ENCODE peak calls at places on chromosomes 4 and X, in eight cellular contexts. One of them, this sample, is unnamed.

GRCh38 chr4:144295286-144295995 is 154.9 kb upstream of the GYPA start:
- DNase-seq in AG04450: no peak
- DNase-seq in OCI-LY7: no peak
- DNase-seq in mammary epithelial cell: peak
- DNase-seq in cardiac muscle cell: peak
- DNase-seq in suprapubic skin: no peak
- DNase-seq in fibroblast of lung: no peak
- DNase-seq in colonic mucosa: no peak
- DNase-seq in this sample: no peak

GRCh38 chr4:113919611-113920010 is 59.8 kb downstream of the ARSJ start:
- DNase-seq in AG04450: no peak
- DNase-seq in OCI-LY7: no peak
- DNase-seq in mammary epithelial cell: peak
- DNase-seq in cardiac muscle cell: no peak
- DNase-seq in suprapubic skin: no peak
- DNase-seq in fibroblast of lung: peak
- DNase-seq in colonic mucosa: no peak
- DNase-seq in this sample: no peak

GRCh38 chr4:165361804-165362203 is 17.0 kb upstream of the CPE start:
- DNase-seq in AG04450: no peak
- DNase-seq in OCI-LY7: no peak
- DNase-seq in mammary epithelial cell: no peak
- DNase-seq in cardiac muscle cell: no peak
- DNase-seq in suprapubic skin: no peak
- DNase-seq in fibroblast of lung: no peak
- DNase-seq in colonic mucosa: no peak
- DNase-seq in this sample: no peak

GRCh38 chr4:185183622-185184281 is 20.0 kb downstream of the CFAP97 start:
- DNase-seq in AG04450: peak
- DNase-seq in OCI-LY7: peak
- DNase-seq in mammary epithelial cell: peak
- DNase-seq in cardiac muscle cell: peak
- DNase-seq in suprapubic skin: peak
- DNase-seq in fibroblast of lung: peak
- DNase-seq in colonic mucosa: peak
- DNase-seq in this sample: peak

GRCh38 chr4:81828991-81829390 is 357.3 kb upstream of the RASGEF1B start:
- DNase-seq in AG04450: no peak
- DNase-seq in OCI-LY7: no peak
- DNase-seq in mammary epithelial cell: no peak
- DNase-seq in cardiac muscle cell: peak
- DNase-seq in suprapubic skin: no peak
- DNase-seq in fibroblast of lung: no peak
- DNase-seq in colonic mucosa: no peak
- DNase-seq in this sample: peak

GRCh38 chr4:144787365-144788263 is 141.7 kb downstream of the HHIP start:
- DNase-seq in AG04450: peak
- DNase-seq in OCI-LY7: peak
- DNase-seq in mammary epithelial cell: peak
- DNase-seq in cardiac muscle cell: peak
- DNase-seq in suprapubic skin: no peak
- DNase-seq in fibroblast of lung: peak
- DNase-seq in colonic mucosa: no peak
- DNase-seq in this sample: no peak

GRCh38 chr4:79445371-79445781 is 37.3 kb upstream of the GK2 start:
- DNase-seq in AG04450: no peak
- DNase-seq in OCI-LY7: no peak
- DNase-seq in mammary epithelial cell: no peak
- DNase-seq in cardiac muscle cell: no peak
- DNase-seq in suprapubic skin: no peak
- DNase-seq in fibroblast of lung: no peak
- DNase-seq in colonic mucosa: no peak
- DNase-seq in this sample: peak

GRCh38 chrX:37755073-37755472 is 24.8 kb upstream of the CYBB start:
- DNase-seq in AG04450: no peak
- DNase-seq in OCI-LY7: peak
- DNase-seq in mammary epithelial cell: no peak
- DNase-seq in cardiac muscle cell: no peak
- DNase-seq in suprapubic skin: no peak
- DNase-seq in fibroblast of lung: no peak
- DNase-seq in colonic mucosa: no peak
- DNase-seq in this sample: no peak

GRCh38 chr4:42632653-42633382 is 24.1 kb downstream of the ATP8A1 start:
- DNase-seq in AG04450: no peak
- DNase-seq in OCI-LY7: no peak
- DNase-seq in mammary epithelial cell: no peak
- DNase-seq in cardiac muscle cell: no peak
- DNase-seq in suprapubic skin: no peak
- DNase-seq in fibroblast of lung: no peak
- DNase-seq in colonic mucosa: no peak
- DNase-seq in this sample: no peak

GRCh38 chrX:15434205-15434604 is 50.0 kb upstream of the VEGFD start:
- DNase-seq in AG04450: no peak
- DNase-seq in OCI-LY7: no peak
- DNase-seq in mammary epithelial cell: no peak
- DNase-seq in cardiac muscle cell: no peak
- DNase-seq in suprapubic skin: no peak
- DNase-seq in fibroblast of lung: no peak
- DNase-seq in colonic mucosa: no peak
- DNase-seq in this sample: no peak

GRCh38 chr4:184450045-184450444 is 24.3 kb downstream of the IRF2 start:
- DNase-seq in AG04450: peak
- DNase-seq in OCI-LY7: no peak
- DNase-seq in mammary epithelial cell: peak
- DNase-seq in cardiac muscle cell: peak
- DNase-seq in suprapubic skin: no peak
- DNase-seq in fibroblast of lung: peak
- DNase-seq in colonic mucosa: no peak
- DNase-seq in this sample: no peak

GRCh38 chr4:99886146-99886545 is 8.1 kb downstream of the LAMTOR3 start:
- DNase-seq in AG04450: no peak
- DNase-seq in OCI-LY7: no peak
- DNase-seq in mammary epithelial cell: peak
- DNase-seq in cardiac muscle cell: peak
- DNase-seq in suprapubic skin: no peak
- DNase-seq in fibroblast of lung: peak
- DNase-seq in colonic mucosa: no peak
- DNase-seq in this sample: no peak

GRCh38 chr4:158015241-158015640 is 157.6 kb downstream of the GASK1B start:
- DNase-seq in AG04450: no peak
- DNase-seq in OCI-LY7: no peak
- DNase-seq in mammary epithelial cell: peak
- DNase-seq in cardiac muscle cell: peak
- DNase-seq in suprapubic skin: no peak
- DNase-seq in fibroblast of lung: peak
- DNase-seq in colonic mucosa: no peak
- DNase-seq in this sample: no peak

GRCh38 chr4:20832821-20833220 is 132.6 kb downstream of the PACRGL start:
- DNase-seq in AG04450: no peak
- DNase-seq in OCI-LY7: no peak
- DNase-seq in mammary epithelial cell: peak
- DNase-seq in cardiac muscle cell: peak
- DNase-seq in suprapubic skin: no peak
- DNase-seq in fibroblast of lung: no peak
- DNase-seq in colonic mucosa: no peak
- DNase-seq in this sample: no peak

GRCh38 chrX:10922158-10922557 is 189.0 kb upstream of the HCCS start:
- DNase-seq in AG04450: peak
- DNase-seq in OCI-LY7: no peak
- DNase-seq in mammary epithelial cell: peak
- DNase-seq in cardiac muscle cell: peak
- DNase-seq in suprapubic skin: no peak
- DNase-seq in fibroblast of lung: peak
- DNase-seq in colonic mucosa: no peak
- DNase-seq in this sample: no peak

GRCh38 chr4:175562111-175562510 is 250.0 kb downstream of the GPM6A start:
- DNase-seq in AG04450: no peak
- DNase-seq in OCI-LY7: no peak
- DNase-seq in mammary epithelial cell: no peak
- DNase-seq in cardiac muscle cell: no peak
- DNase-seq in suprapubic skin: no peak
- DNase-seq in fibroblast of lung: no peak
- DNase-seq in colonic mucosa: no peak
- DNase-seq in this sample: no peak

GRCh38 chr4:6663596-6664393 is 23.3 kb downstream of the MRFAP1 start:
- DNase-seq in AG04450: no peak
- DNase-seq in OCI-LY7: no peak
- DNase-seq in mammary epithelial cell: no peak
- DNase-seq in cardiac muscle cell: no peak
- DNase-seq in suprapubic skin: peak
- DNase-seq in fibroblast of lung: no peak
- DNase-seq in colonic mucosa: no peak
- DNase-seq in this sample: peak

GRCh38 chrX:31832263-31832662 is 760.4 kb upstream of the FTHL17 start:
- DNase-seq in AG04450: no peak
- DNase-seq in OCI-LY7: no peak
- DNase-seq in mammary epithelial cell: peak
- DNase-seq in cardiac muscle cell: no peak
- DNase-seq in suprapubic skin: no peak
- DNase-seq in fibroblast of lung: no peak
- DNase-seq in colonic mucosa: no peak
- DNase-seq in this sample: no peak

GRCh38 chrX:123422875-123423274 is 238.8 kb downstream of the GRIA3 start:
- DNase-seq in AG04450: no peak
- DNase-seq in OCI-LY7: peak
- DNase-seq in mammary epithelial cell: peak
- DNase-seq in cardiac muscle cell: peak
- DNase-seq in suprapubic skin: no peak
- DNase-seq in fibroblast of lung: peak
- DNase-seq in colonic mucosa: peak
- DNase-seq in this sample: peak

GRCh38 chr4:9877123-9877522 is 95.7 kb downstream of the DRD5 start:
- DNase-seq in AG04450: no peak
- DNase-seq in OCI-LY7: no peak
- DNase-seq in mammary epithelial cell: no peak
- DNase-seq in cardiac muscle cell: no peak
- DNase-seq in suprapubic skin: no peak
- DNase-seq in fibroblast of lung: no peak
- DNase-seq in colonic mucosa: no peak
- DNase-seq in this sample: no peak

GRCh38 chr4:129545599-129546278 is 449.8 kb downstream of the C4orf33 start:
- DNase-seq in AG04450: no peak
- DNase-seq in OCI-LY7: no peak
- DNase-seq in mammary epithelial cell: peak
- DNase-seq in cardiac muscle cell: peak
- DNase-seq in suprapubic skin: no peak
- DNase-seq in fibroblast of lung: peak
- DNase-seq in colonic mucosa: no peak
- DNase-seq in this sample: peak

GRCh38 chr4:110982486-110982885 is 359.6 kb upstream of the PITX2 start:
- DNase-seq in AG04450: no peak
- DNase-seq in OCI-LY7: no peak
- DNase-seq in mammary epithelial cell: no peak
- DNase-seq in cardiac muscle cell: no peak
- DNase-seq in suprapubic skin: no peak
- DNase-seq in fibroblast of lung: no peak
- DNase-seq in colonic mucosa: no peak
- DNase-seq in this sample: no peak

GRCh38 chr4:53169695-53170617 is 195.9 kb downstream of the SCFD2 start:
- DNase-seq in AG04450: no peak
- DNase-seq in OCI-LY7: no peak
- DNase-seq in mammary epithelial cell: no peak
- DNase-seq in cardiac muscle cell: no peak
- DNase-seq in suprapubic skin: no peak
- DNase-seq in fibroblast of lung: no peak
- DNase-seq in colonic mucosa: no peak
- DNase-seq in this sample: no peak

GRCh38 chrX:155237719-155238118 is 21.5 kb downstream of the VBP1 start:
- DNase-seq in AG04450: no peak
- DNase-seq in OCI-LY7: no peak
- DNase-seq in mammary epithelial cell: no peak
- DNase-seq in cardiac muscle cell: no peak
- DNase-seq in suprapubic skin: no peak
- DNase-seq in fibroblast of lung: no peak
- DNase-seq in colonic mucosa: no peak
- DNase-seq in this sample: no peak

GRCh38 chr4:36224969-36225903 is 19.1 kb downstream of the ARAP2 start:
- DNase-seq in AG04450: no peak
- DNase-seq in OCI-LY7: no peak
- DNase-seq in mammary epithelial cell: no peak
- DNase-seq in cardiac muscle cell: no peak
- DNase-seq in suprapubic skin: no peak
- DNase-seq in fibroblast of lung: no peak
- DNase-seq in colonic mucosa: no peak
- DNase-seq in this sample: peak

DNA sequence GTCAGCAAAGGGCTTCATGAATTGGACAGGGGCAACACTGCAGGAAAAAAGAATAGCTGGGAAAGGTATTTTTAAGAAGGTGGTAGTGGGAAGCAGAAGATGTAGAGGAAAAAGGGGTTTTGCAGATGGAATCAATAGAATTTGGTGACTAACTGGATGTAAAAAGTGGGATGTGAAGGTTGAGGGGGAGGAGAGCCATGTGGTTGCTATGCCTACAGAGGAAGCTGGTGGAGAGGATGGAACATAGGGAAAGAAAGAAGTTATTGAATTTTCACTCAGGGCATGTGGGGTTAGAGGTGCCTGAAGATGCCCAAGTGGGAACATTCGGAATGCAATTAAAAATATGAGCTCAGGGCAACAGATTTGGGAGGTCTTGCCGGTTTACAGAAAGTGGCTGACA is 33.0 kb downstream of the REELD1 start:
- DNase-seq in AG04450: no peak
- DNase-seq in OCI-LY7: no peak
- DNase-seq in mammary epithelial cell: no peak
- DNase-seq in cardiac muscle cell: no peak
- DNase-seq in suprapubic skin: no peak
- DNase-seq in fibroblast of lung: no peak
- DNase-seq in colonic mucosa: no peak
- DNase-seq in this sample: no peak
- H3K27ac ChIP-seq in AG04450: no peak
- H3K27ac ChIP-seq in OCI-LY7: no peak
- H3K27ac ChIP-seq in mammary epithelial cell: no peak
- H3K27ac ChIP-seq in cardiac muscle cell: no peak
- H3K27ac ChIP-seq in suprapubic skin: no peak
- H3K27ac ChIP-seq in fibroblast of lung: no peak
- H3K27ac ChIP-seq in colonic mucosa: no peak
- H3K27ac ChIP-seq in this sample: no peak

GRCh38 chrX:71100581-71101505 is 5.2 kb downstream of the FOXO4 start:
- DNase-seq in AG04450: no peak
- DNase-seq in OCI-LY7: no peak
- DNase-seq in mammary epithelial cell: no peak
- DNase-seq in cardiac muscle cell: no peak
- DNase-seq in suprapubic skin: no peak
- DNase-seq in fibroblast of lung: no peak
- DNase-seq in colonic mucosa: no peak
- DNase-seq in this sample: no peak
- TF ChIP-seq CTCF in AG04450: no peak
- TF ChIP-seq CTCF in OCI-LY7: peak
- TF ChIP-seq CTCF in mammary epithelial cell: no peak
- TF ChIP-seq CTCF in cardiac muscle cell: no peak
- TF ChIP-seq CTCF in suprapubic skin: no peak
- TF ChIP-seq CTCF in fibroblast of lung: no peak
- TF ChIP-seq CTCF in colonic mucosa: no peak
- TF ChIP-seq CTCF in this sample: no peak

GRCh38 chrX:136156560-136157117 is 9.3 kb downstream of the FHL1 start:
- DNase-seq in AG04450: no peak
- DNase-seq in OCI-LY7: no peak
- DNase-seq in mammary epithelial cell: no peak
- DNase-seq in cardiac muscle cell: no peak
- DNase-seq in suprapubic skin: no peak
- DNase-seq in fibroblast of lung: no peak
- DNase-seq in colonic mucosa: no peak
- DNase-seq in this sample: no peak
- H3K4me3 ChIP-seq in AG04450: no peak
- H3K4me3 ChIP-seq in OCI-LY7: no peak
- H3K4me3 ChIP-seq in mammary epithelial cell: no peak
- H3K4me3 ChIP-seq in cardiac muscle cell: no peak
- H3K4me3 ChIP-seq in suprapubic skin: no peak
- H3K4me3 ChIP-seq in fibroblast of lung: no peak
- H3K4me3 ChIP-seq in colonic mucosa: no peak
- H3K4me3 ChIP-seq in this sample: no peak

GRCh38 chrX:103536732-103537131 is 17.4 kb upstream of the RAB40A start:
- DNase-seq in AG04450: no peak
- DNase-seq in OCI-LY7: no peak
- DNase-seq in mammary epithelial cell: no peak
- DNase-seq in cardiac muscle cell: peak
- DNase-seq in suprapubic skin: no peak
- DNase-seq in fibroblast of lung: no peak
- DNase-seq in colonic mucosa: no peak
- DNase-seq in this sample: no peak
- H3K27ac ChIP-seq in AG04450: no peak
- H3K27ac ChIP-seq in OCI-LY7: no peak
- H3K27ac ChIP-seq in mammary epithelial cell: no peak
- H3K27ac ChIP-seq in cardiac muscle cell: no peak
- H3K27ac ChIP-seq in suprapubic skin: peak
- H3K27ac ChIP-seq in fibroblast of lung: no peak
- H3K27ac ChIP-seq in colonic mucosa: no peak
- H3K27ac ChIP-seq in this sample: peak

This sample was measured in testis.